ENCODE peak calls at places on chromosomes 6 and 20, in five cellular contexts. Q is GM04504, K is NT2/D1, B is foreskin fibroblast, O is adrenal gland. C is an unnamed sample.

GRCh38 chr6:148524509-148524908 is 181.9 kb downstream of the SASH1 start:
- DNase-seq in Q (peak; percentile 76), K (no peak), B (peak; percentile 77), O (no peak), C (peak; percentile 78)

GRCh38 chr20:38855356-38855755 is 49.9 kb downstream of the PPP1R16B start:
- DNase-seq in Q (peak; percentile 40), K (no peak), B (peak; percentile 26), O (no peak), C (peak; percentile 54)

GRCh38 chr20:62743777-62744317 is 35.2 kb downstream of the NTSR1 start:
- DNase-seq in Q (no peak), K (no peak), B (no peak), O (no peak), C (no peak)

GRCh38 chr20:58712116-58712822 is 19.7 kb downstream of the NPEPL1 start:
- DNase-seq in Q (no peak), K (no peak), B (no peak), O (no peak), C (no peak)

GRCh38 chr6:131923356-131923755 is 27.8 kb downstream of the CCN2 start:
- DNase-seq in Q (no peak), K (peak; percentile 65), B (peak; percentile 72), O (peak; percentile 49), C (peak; percentile 42)

GRCh38 chr6:38671885-38672467 is 31.0 kb downstream of the GLO1 start:
- DNase-seq in Q (peak; percentile 28), K (peak; percentile 33), B (peak; percentile 79), O (peak; percentile 35), C (peak; percentile 55)

GRCh38 chr6:132768051-132768517 is 10.4 kb upstream of the VNN2 start:
- DNase-seq in Q (no peak), K (peak; percentile 5), B (peak; percentile 31), O (peak; percentile 49), C (peak; percentile 36)

GRCh38 chr6:138988469-138988834 is 399 bp upstream of the REPS1 start:
- DNase-seq in Q (no peak), K (no peak), B (no peak), O (no peak), C (no peak)

GRCh38 chr6:2738373-2738979 is 12.2 kb downstream of the MYLK4 start:
- DNase-seq in Q (peak; percentile 25), K (peak; percentile 60), B (peak; percentile 78), O (peak; percentile 69), C (peak; percentile 50)

GRCh38 chr20:37524859-37525708 is 2.6 kb downstream of the BLCAP start:
- DNase-seq in Q (no peak), K (no peak), B (peak; percentile 52), O (no peak), C (peak; percentile 63)

GRCh38 chr6:25971187-25971811 is 8.7 kb downstream of the TRIM38 start:
- DNase-seq in Q (peak; percentile 89), K (no peak), B (peak; percentile 96), O (peak; percentile 76), C (peak; percentile 89)

GRCh38 chr20:25038103-25038410 is 19.9 kb downstream of the ACSS1 start:
- DNase-seq in Q (no peak), K (no peak), B (no peak), O (no peak), C (no peak)

GRCh38 chr20:32623667-32624157 is 38.6 kb upstream of the NOL4L start:
- DNase-seq in Q (no peak), K (no peak), B (no peak), O (no peak), C (no peak)

GRCh38 chr20:43963872-43964791 is 49.5 kb downstream of the TOX2 start:
- DNase-seq in Q (peak; percentile 59), K (no peak), B (peak; percentile 67), O (peak; percentile 51), C (no peak)

GRCh38 chr20:438581-439469 is 23.5 kb downstream of the TBC1D20 start:
- DNase-seq in Q (no peak), K (no peak), B (no peak), O (no peak), C (no peak)